ENCODE peak calls at places on chromosomes 16 and 17, in nine cellular contexts. S is AG04450, B is tibial nerve, C is heart right ventricle, N is Karpas-422, W is esophagus muscularis mucosa, A is left ventricle myocardium inferior, K is psoas muscle, T is SK-N-MC. P is an unnamed sample. For H3K9me3, the result is how much of the 10 kb centered on the place peaks cover.

GRCh38 chr17:76561799-76562268 is 22.0 kb downstream of the PRCD start:
- DNase-seq in S (no peak), W (no peak), K (no peak), T (no peak), C (no peak), N (no peak), A (no peak), B (no peak), P (no peak)

GRCh38 chr17:14301279-14301760 is 439 bp downstream of the HS3ST3B1 start:
- DNase-seq in S (no peak), T (no peak), B (no peak), W (no peak), A (peak), N (no peak), K (no peak), C (no peak), P (no peak)

GRCh38 chr17:4816826-4817225 is 9.9 kb downstream of the PLD2 start:
- DNase-seq in B (no peak), T (no peak), S (no peak), W (no peak), N (no peak), K (no peak), C (no peak), A (no peak), P (no peak)

GRCh38 chr17:17171991-17172939 is 33.9 kb downstream of the PLD6 start:
- DNase-seq in T (no peak), S (no peak), K (peak), C (peak), B (no peak), A (peak), N (no peak), W (no peak), P (no peak)

GRCh38 chr16:57485916-57486857 is at the start of gene DOK4:
- DNase-seq in T (no peak), W (no peak), B (peak), N (peak), S (no peak), C (peak), A (peak), K (peak), P (peak)

GRCh38 chr17:37276475-37276874 is 99.3 kb upstream of the C17orf78 start:
- DNase-seq in S (no peak), B (no peak), T (no peak), N (no peak), W (no peak), C (no peak), K (no peak), A (no peak), P (no peak)

GRCh38 chr16:65054457-65054856 is 67.4 kb downstream of the CDH11 start:
- DNase-seq in T (no peak), B (no peak), A (no peak), C (no peak), N (no peak), K (no peak), W (no peak), S (no peak), P (no peak)

GRCh38 chr16:2086812-2087425 is 39.1 kb downstream of the TSC2 start:
- DNase-seq in W (no peak), C (no peak), S (no peak), N (peak), B (no peak), A (no peak), K (no peak), T (no peak), P (no peak)

GRCh38 chr17:9255838-9256237 is 234.5 kb downstream of the NTN1 start:
- DNase-seq in T (no peak), N (no peak), S (no peak), W (no peak), C (no peak), B (no peak), A (no peak), K (no peak), P (peak)

GRCh38 chr17:64332502-64332901 is 58.2 kb downstream of the PECAM1 start:
- DNase-seq in K (no peak), B (no peak), A (peak), C (peak), T (no peak), S (no peak), N (no peak), W (no peak), P (no peak)

GRCh38 chr17:73924488-73925186 is 278.8 kb upstream of the RPL38 start:
- DNase-seq in K (no peak), C (no peak), A (no peak), N (no peak), W (peak), T (no peak), B (no peak), S (no peak), P (no peak)
- H3K9me3 ChIP-seq in K (under half), C (under half), A (under half), N (under half), W (under half), T (under half), B (under half), S (under half), P (under half)

GRCh38 chr16:82991941-82992675 is 365.3 kb downstream of the CDH13 start:
- DNase-seq in T (no peak), A (no peak), W (no peak), K (no peak), N (peak), B (no peak), S (no peak), C (no peak), P (no peak)
- H3K9me3 ChIP-seq in T (under half), A (under half), W (under half), K (under half), N (under half), B (under half), S (under half), C (under half), P (under half)

GRCh38 chr16:54473201-54473993 is 186.8 kb upstream of the IRX3 start:
- DNase-seq in W (no peak), N (no peak), K (no peak), A (no peak), B (no peak), T (no peak), C (no peak), S (no peak), P (no peak)
- H3K9me3 ChIP-seq in W (under half), N (under half), K (under half), A (under half), B (under half), T (under half), C (under half), S (under half), P (under half)

GRCh38 chr16:35298460-35299243 is 1839.2 kb downstream of the TP53TG3F start:
- DNase-seq in A (no peak), T (no peak), S (no peak), K (no peak), B (no peak), W (peak), C (no peak), N (no peak), P (no peak)
- H3K9me3 ChIP-seq in A (under half), T (under half), S (under half), K (under half), B (under half), W (under half), C (under half), N (under half), P (under half)

P was measured in thyroid gland.